ENCODE peak calls at places on chromosomes 7 and 10, in nine cellular contexts. E, D, U, B, J, I, C, V and T are unnamed samples.

GRCh38 chr7:142089035-142089434 is 22.5 kb upstream of the MGAM2 start:
- DNase-seq in I (no peak), E (no peak), U (no peak), C (no peak), D (no peak), V (no peak), J (no peak), B (no peak), T (no peak)

GRCh38 chr7:159030490-159031134 is 114.1 kb downstream of the VIPR2 start:
- DNase-seq in D (peak), J (no peak), C (no peak), B (peak), V (peak), U (peak), I (peak), E (peak), T (peak)

GRCh38 chr7:44713141-44713540 is 35.5 kb upstream of the ZMIZ2 start:
- DNase-seq in C (peak), J (no peak), V (no peak), E (no peak), U (no peak), D (no peak), I (no peak), B (no peak), T (no peak)

GRCh38 chr7:140485463-140486265 is 6.4 kb upstream of the MKRN1 start:
- DNase-seq in V (no peak), U (no peak), B (no peak), E (no peak), D (no peak), J (no peak), C (no peak), I (no peak), T (no peak)

GRCh38 chr7:31948041-31948440 is 122.2 kb downstream of the PDE1C start:
- DNase-seq in B (peak), U (no peak), C (no peak), I (no peak), D (no peak), J (peak), V (no peak), E (no peak), T (no peak)

GRCh38 chr10:16770646-16771045 is 46.6 kb downstream of the RSU1 start:
- DNase-seq in V (no peak), D (no peak), U (no peak), B (no peak), J (no peak), I (no peak), E (no peak), C (no peak), T (no peak)

GRCh38 chr10:67883710-67884312 is 645 bp upstream of the SIRT1 start:
- DNase-seq in V (no peak), B (no peak), D (peak), E (no peak), U (peak), J (no peak), I (no peak), C (no peak), T (no peak)

GRCh38 chr10:73110345-73110849 is at the start of gene NUDT13:
- DNase-seq in V (peak), B (peak), I (peak), J (peak), C (no peak), U (peak), E (peak), D (peak), T (no peak)

GRCh38 chr7:78171398-78171797 is 372.8 kb downstream of the PHTF2 start:
- DNase-seq in D (no peak), E (no peak), I (no peak), B (no peak), J (no peak), C (no peak), V (no peak), U (no peak), T (no peak)

GRCh38 chr10:35643151-35643975 is 1.3 kb upstream of the FZD8 start:
- DNase-seq in J (peak), B (peak), V (peak), I (no peak), D (peak), C (peak), E (peak), U (peak), T (no peak)

GRCh38 chr10:48232717-48233447 is 41.6 kb downstream of the FRMPD2 start:
- DNase-seq in J (no peak), U (no peak), D (no peak), V (no peak), I (no peak), E (no peak), C (peak), B (no peak), T (no peak)

GRCh38 chr7:158281441-158281840 is 306.2 kb downstream of the PTPRN2 start:
- DNase-seq in D (no peak), V (no peak), E (peak), B (no peak), J (no peak), C (peak), U (no peak), I (no peak), T (peak)

GRCh38 chr10:92045641-92046106 is 122.1 kb downstream of the BTAF1 start:
- DNase-seq in B (no peak), C (no peak), E (no peak), J (no peak), U (no peak), V (no peak), I (no peak), D (no peak), T (no peak)

GRCh38 chr10:111085690-111086353 is 9.0 kb downstream of the ADRA2A start:
- DNase-seq in D (no peak), U (no peak), I (no peak), E (no peak), J (no peak), B (no peak), V (no peak), C (no peak), T (peak)

GRCh38 chr7:98248156-98248555 is 3.9 kb downstream of the TECPR1 start:
- DNase-seq in I (no peak), D (no peak), U (no peak), V (no peak), B (no peak), E (no peak), C (no peak), J (no peak), T (no peak)

GRCh38 chr10:49165259-49165658 is 22.9 kb downstream of the TMEM273 start:
- DNase-seq in I (no peak), E (no peak), C (no peak), J (no peak), V (no peak), B (no peak), D (no peak), U (no peak), T (no peak)

GRCh38 chr10:1142596-1142995 is 86.4 kb downstream of the WDR37 start:
- DNase-seq in I (no peak), E (no peak), U (no peak), C (no peak), D (no peak), B (no peak), J (no peak), V (no peak), T (no peak)
- TF ChIP-seq CTCF in I (peak), E (no peak), U (peak), C (no peak), D (no peak), B (peak), J (peak), V (no peak), T (peak)

GRCh38 chr10:132500781-132501415 is 36.7 kb upstream of the INPP5A start:
- DNase-seq in B (no peak), U (no peak), D (no peak), E (no peak), V (no peak), I (no peak), C (peak), J (no peak), T (no peak)
- TF ChIP-seq CTCF in B (no peak), U (no peak), D (no peak), E (no peak), V (no peak), I (no peak), C (no peak), J (no peak), T (no peak)

GRCh38 chr10:106712988-106713387 is 451.5 kb downstream of the SORCS1 start:
- DNase-seq in D (no peak), J (no peak), B (no peak), U (no peak), E (no peak), I (no peak), C (no peak), V (no peak), T (no peak)

GRCh38 chr10:106713846-106714245 is 450.7 kb downstream of the SORCS1 start:
- DNase-seq in I (no peak), V (no peak), E (no peak), J (no peak), B (no peak), U (no peak), D (no peak), C (no peak), T (no peak)

GRCh38 chr10:106714734-106715368 is 449.7 kb downstream of the SORCS1 start:
- DNase-seq in V (no peak), I (no peak), C (no peak), B (no peak), J (no peak), U (peak), D (no peak), E (no peak), T (no peak)

GRCh38 chr10:106708521-106708920 is 456.0 kb downstream of the SORCS1 start:
- DNase-seq in V (no peak), J (no peak), E (no peak), D (no peak), I (no peak), B (no peak), C (no peak), U (no peak), T (no peak)

GRCh38 chr10:106711313-106711906 is 453.1 kb downstream of the SORCS1 start:
- DNase-seq in E (no peak), C (no peak), U (peak), I (peak), J (no peak), V (peak), B (peak), D (peak), T (no peak)
- TF ChIP-seq CTCF in E (no peak), C (peak), U (peak), I (peak), J (peak), V (peak), B (peak), D (peak), T (peak)

GRCh38 chr7:129825005-129825553 is 127.7 kb downstream of the UBE2H start:
- DNase-seq in B (no peak), E (peak), C (peak), D (peak), U (peak), J (no peak), I (peak), V (peak), T (peak)
- TF ChIP-seq CTCF in B (peak), E (no peak), C (no peak), D (no peak), U (peak), J (peak), I (peak), V (peak), T (no peak)

GRCh38 chr10:24723788-24724380 is at the start of gene ARHGAP21:
- DNase-seq in B (peak), J (no peak), C (peak), U (peak), I (no peak), D (peak), V (peak), E (peak), T (peak)
- TF ChIP-seq CTCF in B (no peak), J (no peak), C (no peak), U (no peak), I (no peak), D (peak), V (no peak), E (no peak), T (peak)

GRCh38 chr10:88730864-88731263 is 24.8 kb downstream of the LIPK start:
- DNase-seq in U (no peak), J (no peak), D (no peak), E (no peak), B (no peak), I (no peak), V (no peak), C (no peak), T (no peak)

GRCh38 chr10:88725798-88726197 is 19.7 kb downstream of the LIPK start:
- DNase-seq in C (no peak), V (no peak), U (no peak), B (no peak), E (no peak), J (no peak), D (no peak), I (no peak), T (no peak)

GRCh38 chr10:88733215-88733614 is 26.6 kb upstream of the LIPN start:
- DNase-seq in U (no peak), D (no peak), I (no peak), E (no peak), J (no peak), B (no peak), C (no peak), V (no peak), T (no peak)

GRCh38 chr10:88731296-88731695 is 25.2 kb downstream of the LIPK start:
- DNase-seq in C (peak), J (no peak), U (no peak), D (no peak), I (no peak), B (no peak), E (no peak), V (peak), T (no peak)

GRCh38 chr10:88728107-88728763 is 22.2 kb downstream of the LIPK start:
- DNase-seq in D (peak), U (peak), C (peak), J (no peak), V (no peak), B (peak), E (no peak), I (peak), T (no peak)
- TF ChIP-seq CTCF in D (peak), U (peak), C (no peak), J (peak), V (no peak), B (peak), E (no peak), I (peak), T (peak)

DNA sequence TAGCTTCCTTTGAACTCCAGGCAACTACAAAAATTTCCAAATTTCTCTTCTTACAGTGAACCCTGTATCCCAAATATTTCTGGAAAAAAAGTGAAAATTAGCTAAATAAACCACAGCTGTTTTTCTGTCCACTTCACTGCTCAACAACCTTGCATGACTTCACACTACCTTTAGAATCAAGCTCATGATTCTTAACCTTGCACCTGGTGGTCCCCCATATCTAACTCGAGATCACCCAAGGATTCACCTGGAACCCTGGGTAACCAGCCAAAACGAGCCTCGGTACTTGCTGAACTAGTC is 47.5 kb downstream of the PDLIM1 start:
- DNase-seq in J (no peak), D (no peak), I (no peak), U (no peak), E (no peak), V (no peak), B (no peak), C (peak), T (no peak)
- TF ChIP-seq CTCF in J (no peak), D (no peak), I (no peak), U (no peak), E (no peak), V (no peak), B (no peak), C (no peak), T (peak)